ENCODE peak calls at places on chromosomes 6 and 20, in four cellular contexts. F is hepatocyte, H is AG04450, A is left lung. X is an unnamed sample.

GRCh38 chr6:170274713-170275560 is 15.9 kb downstream of the DLL1 start:
- DNase-seq in H (no peak), A (peak), F (no peak), X (no peak)

GRCh38 chr6:134090591-134090990 is 38.2 kb upstream of the SLC2A12 start:
- DNase-seq in A (no peak), H (no peak), F (no peak), X (no peak)

GRCh38 chr6:140174509-140174908 is 800.1 kb upstream of the CITED2 start:
- DNase-seq in H (peak), A (no peak), F (no peak), X (no peak)

GRCh38 chr6:51531623-51532022 is 555.8 kb downstream of the PKHD1 start:
- DNase-seq in A (no peak), H (no peak), F (no peak), X (no peak)

GRCh38 chr6:8435845-8436168 is 462 bp upstream of the SLC35B3 start:
- DNase-seq in H (no peak), A (no peak), F (no peak), X (no peak)

GRCh38 chr20:237479-237878 is 10.4 kb downstream of the DEFB129 start:
- DNase-seq in A (peak), F (no peak), H (no peak), X (peak)

GRCh38 chr6:142771162-142771561 is 173.8 kb downstream of the HIVEP2 start:
- DNase-seq in A (no peak), H (no peak), F (no peak), X (no peak)

GRCh38 chr20:56430471-56430870 is 18.4 kb downstream of the CASS4 start:
- DNase-seq in H (no peak), A (peak), F (no peak), X (no peak)

DNA sequence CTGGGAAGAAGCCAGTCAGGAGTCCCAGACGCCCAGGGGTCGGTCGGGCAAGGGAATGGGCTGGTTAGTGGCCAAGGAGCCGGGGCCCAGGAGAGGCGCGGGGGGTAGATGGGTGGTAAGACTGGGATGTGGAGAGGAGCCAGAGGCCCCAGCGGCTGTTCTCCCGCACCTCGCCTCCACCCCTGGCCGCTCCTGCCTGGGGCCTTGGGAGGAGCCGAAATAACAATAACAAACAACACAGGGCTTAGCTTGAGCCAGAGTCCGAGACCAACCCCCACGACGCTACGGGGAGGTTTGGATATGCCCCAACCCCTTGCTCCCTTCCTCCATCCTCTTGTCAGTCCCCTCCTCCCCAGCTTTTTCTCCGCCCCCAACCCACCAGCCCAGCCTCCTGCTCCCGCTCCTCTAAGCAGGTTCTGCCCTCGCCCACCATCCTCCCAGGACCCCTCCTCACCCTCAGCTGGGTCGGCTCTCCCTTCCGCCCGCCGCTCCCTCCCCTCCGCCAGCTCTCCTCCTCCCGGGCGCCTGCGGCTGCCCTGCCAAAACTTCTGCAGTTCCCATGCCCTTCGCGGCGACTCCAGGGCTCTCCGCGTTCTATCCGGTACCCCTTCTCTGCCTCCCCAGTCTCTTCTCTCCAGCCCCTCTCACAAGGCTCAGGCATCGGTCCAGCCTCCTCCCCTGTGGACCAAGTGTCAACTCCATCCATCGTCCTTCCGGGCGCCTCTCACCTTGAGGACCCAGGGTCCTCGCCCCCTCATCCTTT is 1.1 kb downstream of the RNF39 start:
- DNase-seq in A (no peak), H (no peak), F (peak), X (no peak)
- H3K4me3 ChIP-seq in A (peak), H (peak), F (peak), X (peak)

GRCh38 chr20:57627339-57627738 is 7.1 kb upstream of the ZBP1 start:
- DNase-seq in H (no peak), A (no peak), F (no peak), X (no peak)
- H3K27ac ChIP-seq in H (no peak), A (peak), F (peak), X (peak)

DNA sequence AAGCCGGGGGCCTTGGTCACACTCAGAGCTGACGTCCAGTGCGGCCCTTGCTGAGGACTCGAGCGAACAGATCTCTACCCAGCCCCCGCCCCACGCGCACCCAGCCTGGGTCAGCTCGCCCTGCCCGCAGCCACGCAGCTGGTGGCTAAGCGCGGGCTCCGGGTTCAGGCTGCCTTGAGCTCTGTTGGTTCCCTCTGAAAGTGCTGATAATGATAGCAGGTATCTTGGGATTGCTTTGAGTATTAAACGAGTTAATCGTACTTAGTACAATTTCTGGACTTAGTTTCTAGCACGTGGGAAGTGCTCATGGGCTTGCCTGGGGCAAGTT is 88.1 kb upstream of the TGM3 start:
- DNase-seq in A (no peak), H (no peak), F (no peak), X (no peak)
- H3K4me3 ChIP-seq in A (peak), H (peak), F (peak), X (peak)

GRCh38 chr6:32179746-32180405 is 1.7 kb downstream of the RNF5 start:
- DNase-seq in A (no peak), H (no peak), F (no peak), X (no peak)
- H3K27ac ChIP-seq in A (peak), H (no peak), F (no peak), X (no peak)

GRCh38 chr6:15557174-15557573 is 105.7 kb downstream of the DTNBP1 start:
- DNase-seq in A (no peak), F (no peak), H (no peak), X (no peak)
- H3K4me3 ChIP-seq in A (no peak), F (no peak), H (no peak), X (no peak)

GRCh38 chr20:19757487-19757972 is 528 bp upstream of the RIN2 start:
- DNase-seq in F (peak), A (peak), H (peak), X (peak)

GRCh38 chr20:19760371-19760721 is 2.3 kb downstream of the RIN2 start:
- DNase-seq in H (no peak), F (no peak), A (no peak), X (no peak)

GRCh38 chr20:19757973-19758887 is at the start of gene RIN2:
- DNase-seq in F (peak), A (peak), H (peak), X (peak)

GRCh38 chr20:19756756-19757486 is 1.1 kb upstream of the RIN2 start:
- DNase-seq in F (no peak), A (no peak), H (no peak), X (no peak)

DNA sequence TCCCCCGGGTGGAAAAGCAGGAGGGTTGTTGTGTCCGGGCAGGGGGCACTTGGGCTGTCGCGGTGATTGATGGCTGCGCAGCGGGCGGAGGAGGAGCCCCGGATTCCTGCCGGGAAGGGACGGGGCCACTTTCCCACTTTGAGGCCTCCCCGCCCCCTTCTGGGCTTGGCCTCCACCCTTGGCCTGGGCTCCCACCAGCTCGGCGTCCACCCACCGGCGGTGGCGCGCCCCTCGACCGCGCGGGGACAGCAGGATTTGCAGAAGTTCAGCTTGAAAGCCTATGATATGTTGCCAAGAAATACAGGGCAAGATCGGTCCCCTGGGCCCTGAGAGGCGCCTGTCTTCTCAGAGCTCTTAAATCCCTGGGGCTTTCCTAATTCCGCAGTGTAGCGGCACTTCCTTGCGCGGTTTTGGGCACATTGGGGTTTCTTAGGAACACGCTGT is 852 bp downstream of the RIN2 start:
- DNase-seq in H (no peak), A (peak), F (peak), X (peak)
- H3K27ac ChIP-seq in H (peak), A (peak), F (peak), X (peak)

GRCh38 chr6:56091159-56091869 is 156.1 kb downstream of the COL21A1 start:
- DNase-seq in F (peak), H (peak), A (no peak), X (no peak)
- H3K4me3 ChIP-seq in F (no peak), H (no peak), A (no peak), X (no peak)